ENCODE peak calls at places on chromosomes 4 and X, in seven cellular contexts. W, Q, R, J, P, K and T are unnamed samples.

GRCh38 chrX:125131146-125131545 is 188.5 kb upstream of the TEX13C start:
- DNase-seq in W (no peak), Q (no peak), R (peak), J (no peak), P (peak), K (no peak), T (no peak)

GRCh38 chr4:76550966-76551780 is 116.1 kb downstream of the SHROOM3 start:
- DNase-seq in W (no peak), Q (no peak), R (no peak), J (peak), P (peak), K (no peak), T (no peak)

GRCh38 chr4:8874003-8874895 is 2.6 kb upstream of the HMX1 start:
- DNase-seq in W (no peak), Q (no peak), R (no peak), J (no peak), P (no peak), K (no peak), T (peak)

GRCh38 chrX:1011632-1012283 is 200.7 kb downstream of the CRLF2 start:
- DNase-seq in W (no peak), Q (no peak), R (peak), J (no peak), P (no peak), K (no peak), T (no peak)

GRCh38 chrX:151746502-151746901 is 12.0 kb downstream of the CNGA2 start:
- DNase-seq in W (no peak), Q (no peak), R (no peak), J (no peak), P (no peak), K (no peak), T (no peak)

GRCh38 chr4:86302242-86302641 is 57.6 kb downstream of the MAPK10 start:
- DNase-seq in W (no peak), Q (peak), R (peak), J (peak), P (peak), K (peak), T (no peak)

GRCh38 chr4:169438057-169438480 is 167.3 kb upstream of the SH3RF1 start:
- DNase-seq in W (no peak), Q (no peak), R (no peak), J (no peak), P (no peak), K (no peak), T (no peak)

GRCh38 chrX:75648803-75649588 is 126.2 kb upstream of the ZDHHC15 start:
- DNase-seq in W (no peak), Q (no peak), R (no peak), J (no peak), P (no peak), K (no peak), T (no peak)

GRCh38 chr4:5465956-5466355 is 242.4 kb downstream of the EVC2 start:
- DNase-seq in W (no peak), Q (no peak), R (no peak), J (no peak), P (no peak), K (no peak), T (no peak)

GRCh38 chr4:991451-992296 is 1.5 kb downstream of the SLC26A1 start:
- DNase-seq in W (no peak), Q (no peak), R (no peak), J (no peak), P (no peak), K (peak), T (no peak)

GRCh38 chrX:46036508-46036907 is 508.7 kb downstream of the ZNF674 start:
- DNase-seq in W (no peak), Q (no peak), R (no peak), J (no peak), P (no peak), K (no peak), T (no peak)

GRCh38 chrX:46039526-46039925 is 505.7 kb downstream of the ZNF674 start:
- DNase-seq in W (no peak), Q (no peak), R (peak), J (no peak), P (no peak), K (no peak), T (no peak)

GRCh38 chrX:46040001-46040400 is 505.2 kb downstream of the ZNF674 start:
- DNase-seq in W (no peak), Q (no peak), R (no peak), J (no peak), P (no peak), K (no peak), T (no peak)

GRCh38 chrX:46029777-46030176 is 515.4 kb downstream of the ZNF674 start:
- DNase-seq in W (no peak), Q (no peak), R (no peak), J (no peak), P (no peak), K (no peak), T (no peak)

GRCh38 chrX:46034868-46035267 is 510.4 kb downstream of the ZNF674 start:
- DNase-seq in W (no peak), Q (no peak), R (no peak), J (no peak), P (no peak), K (no peak), T (no peak)
- H2BK120ac ChIP-seq in W (no peak), Q (no peak), R (no peak), J (no peak), P (no peak), K (no peak), T (no peak)

GRCh38 chr4:184461711-184462110 is 12.6 kb downstream of the IRF2 start:
- DNase-seq in W (no peak), Q (no peak), R (peak), J (no peak), P (no peak), K (no peak), T (no peak)

GRCh38 chr4:184464759-184465454 is 9.4 kb downstream of the IRF2 start:
- DNase-seq in W (no peak), Q (no peak), R (no peak), J (no peak), P (no peak), K (no peak), T (no peak)

GRCh38 chr4:184463856-184464255 is 10.5 kb downstream of the IRF2 start:
- DNase-seq in W (no peak), Q (no peak), R (no peak), J (no peak), P (no peak), K (no peak), T (no peak)

GRCh38 chr4:184462724-184463123 is 11.6 kb downstream of the IRF2 start:
- DNase-seq in W (no peak), Q (no peak), R (no peak), J (no peak), P (no peak), K (no peak), T (no peak)

DNA sequence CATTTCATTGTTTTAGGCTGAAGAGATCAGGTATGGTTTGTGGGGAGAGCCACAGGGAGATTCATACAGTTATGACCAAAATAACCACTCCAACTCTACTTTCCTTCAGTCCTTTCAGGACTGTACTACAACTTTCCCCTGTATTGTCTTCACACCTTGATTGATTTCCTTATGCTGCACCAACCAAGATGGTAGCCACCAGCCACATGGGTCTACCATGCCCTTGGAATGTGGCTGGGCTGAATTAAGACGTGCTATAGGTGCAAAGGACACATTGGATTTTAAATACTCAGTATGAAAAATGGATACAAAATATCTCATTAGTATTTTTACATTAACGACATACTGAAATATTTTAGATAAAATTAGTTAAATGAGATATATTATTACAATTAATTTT is 11.2 kb downstream of the IRF2 start:
- DNase-seq in W (no peak), Q (no peak), R (no peak), J (no peak), P (no peak), K (no peak), T (no peak)
- H2BK120ac ChIP-seq in W (no peak), Q (no peak), R (no peak), J (no peak), P (no peak), K (no peak), T (no peak)

GRCh38 chr4:73869130-73870055 is at the start of gene CXCL1:
- DNase-seq in W (peak), Q (peak), R (peak), J (no peak), P (peak), K (no peak), T (peak)
- H2BK120ac ChIP-seq in W (no peak), Q (no peak), R (no peak), J (peak), P (peak), K (peak), T (no peak)

DNA sequence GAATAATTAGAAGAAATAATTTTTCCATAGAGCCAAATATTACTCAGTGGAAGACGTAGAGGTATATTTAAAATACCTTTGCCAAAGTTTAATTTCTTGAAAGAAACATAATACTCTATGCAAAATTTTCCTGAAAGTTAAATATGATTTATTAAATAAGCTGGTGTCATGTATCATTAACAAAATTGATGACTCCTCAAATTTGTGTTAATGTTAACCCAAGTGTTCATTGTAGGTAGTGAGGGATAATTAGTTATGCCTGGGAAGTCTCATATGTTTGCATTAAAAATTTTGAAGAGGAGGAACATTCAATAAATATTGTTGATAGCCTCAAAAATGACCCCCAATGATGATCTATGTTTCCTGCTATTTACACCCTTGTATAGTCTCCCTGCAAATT is 292.7 kb upstream of the AMOT start:
- DNase-seq in W (no peak), Q (no peak), R (no peak), J (no peak), P (no peak), K (no peak), T (no peak)
- H2BK120ac ChIP-seq in W (no peak), Q (no peak), R (no peak), J (no peak), P (no peak), K (no peak), T (no peak)